ENCODE peak calls at places on chromosomes 2 and 18, in ten cellular contexts. I, R, L, V, H, S, Y, A, M and E are unnamed samples.

GRCh38 chr2:148867079-148867769 is 7.8 kb upstream of the KIF5C start:
- DNase-seq in I (no peak), R (no peak), L (no peak), V (no peak), H (no peak), S (no peak), Y (no peak), A (no peak), M (no peak), E (no peak)

GRCh38 chr18:60024345-60024744 is 124.5 kb downstream of the PMAIP1 start:
- DNase-seq in I (no peak), R (no peak), L (no peak), V (no peak), H (no peak), S (no peak), Y (no peak), A (no peak), M (no peak), E (no peak)

GRCh38 chr2:174340400-174341300 is 5.9 kb downstream of the SP9 start:
- DNase-seq in I (no peak), R (no peak), L (no peak), V (no peak), H (peak; percentile 78), S (peak; percentile 85), Y (no peak), A (no peak), M (no peak), E (peak; percentile 22)

GRCh38 chr2:19847486-19847885 is 54.3 kb downstream of the TTC32 start:
- DNase-seq in I (no peak), R (no peak), L (no peak), V (no peak), H (no peak), S (peak; percentile 69), Y (no peak), A (no peak), M (no peak), E (no peak)

GRCh38 chr2:232242316-232242715 is 136.2 kb upstream of the ALPP start:
- DNase-seq in I (no peak), R (no peak), L (no peak), V (no peak), H (no peak), S (no peak), Y (no peak), A (no peak), M (no peak), E (no peak)

GRCh38 chr2:176328149-176328548 is 58.9 kb downstream of the MTX2 start:
- DNase-seq in I (no peak), R (no peak), L (no peak), V (no peak), H (no peak), S (no peak), Y (no peak), A (no peak), M (no peak), E (no peak)

GRCh38 chr2:142310530-142310929 is 179.7 kb upstream of the LRP1B start:
- DNase-seq in I (no peak), R (no peak), L (no peak), V (no peak), H (no peak), S (no peak), Y (no peak), A (no peak), M (no peak), E (no peak)

GRCh38 chr2:181743723-181744031 is 63.4 kb upstream of the NEUROD1 start:
- DNase-seq in I (no peak), R (no peak), L (no peak), V (no peak), H (no peak), S (no peak), Y (no peak), A (no peak), M (peak; percentile 30), E (no peak)

GRCh38 chr2:54457326-54458023 is 1.3 kb downstream of the SPTBN1 start:
- DNase-seq in I (peak; percentile 39), R (no peak), L (peak; percentile 34), V (peak; percentile 39), H (peak; percentile 81), S (no peak), Y (peak; percentile 10), A (peak; percentile 57), M (peak; percentile 41), E (no peak)

GRCh38 chr18:72456802-72457201 is 87.3 kb downstream of the CBLN2 start:
- DNase-seq in I (no peak), R (no peak), L (no peak), V (no peak), H (no peak), S (no peak), Y (no peak), A (no peak), M (peak; percentile 52), E (no peak)

GRCh38 chr2:72139471-72139870 is 8.2 kb downstream of the CYP26B1 start:
- DNase-seq in I (no peak), R (no peak), L (no peak), V (no peak), H (peak; percentile 66), S (peak; percentile 82), Y (no peak), A (no peak), M (no peak), E (no peak)

GRCh38 chr2:119223521-119224390 is at the start of gene STEAP3:
- DNase-seq in I (peak; percentile 93), R (peak; percentile 43), L (peak; percentile 89), V (peak; percentile 69), H (peak; percentile 92), S (peak; percentile 92), Y (peak; percentile 92), A (peak; percentile 90), M (peak; percentile 41), E (peak; percentile 94)

GRCh38 chr2:172084484-172084733 is 898 bp upstream of the DLX1 start:
- DNase-seq in I (no peak), R (no peak), L (no peak), V (no peak), H (no peak), S (no peak), Y (no peak), A (no peak), M (no peak), E (no peak)
- TF ChIP-seq POLR2A in I (no peak), R (no peak), L (peak; percentile 55), V (no peak), H (no peak), S (no peak), Y (no peak), A (no peak), M (no peak), E (no peak)

GRCh38 chr18:58669731-58670379 is 1.4 kb upstream of the MALT1 start:
- DNase-seq in I (no peak), R (no peak), L (peak; percentile 25), V (peak; percentile 54), H (no peak), S (no peak), Y (no peak), A (no peak), M (peak; percentile 12), E (peak; percentile 14)

GRCh38 chr18:58671941-58672565 is 788 bp downstream of the MALT1 start:
- DNase-seq in I (peak; percentile 52), R (peak; percentile 58), L (no peak), V (peak; percentile 31), H (no peak), S (no peak), Y (no peak), A (peak; percentile 45), M (peak; percentile 21), E (peak; percentile 69)

GRCh38 chr18:58671122-58671940 is at the start of gene MALT1:
- DNase-seq in I (peak; percentile 96), R (peak; percentile 94), L (peak; percentile 48), V (peak; percentile 55), H (peak; percentile 99), S (peak; percentile 99), Y (peak; percentile 93), A (peak; percentile 94), M (peak; percentile 85), E (peak; percentile 93)

GRCh38 chr18:58668897-58669296 is 2.4 kb upstream of the MALT1 start:
- DNase-seq in I (no peak), R (no peak), L (no peak), V (no peak), H (no peak), S (no peak), Y (no peak), A (no peak), M (peak; percentile 35), E (no peak)

DNA sequence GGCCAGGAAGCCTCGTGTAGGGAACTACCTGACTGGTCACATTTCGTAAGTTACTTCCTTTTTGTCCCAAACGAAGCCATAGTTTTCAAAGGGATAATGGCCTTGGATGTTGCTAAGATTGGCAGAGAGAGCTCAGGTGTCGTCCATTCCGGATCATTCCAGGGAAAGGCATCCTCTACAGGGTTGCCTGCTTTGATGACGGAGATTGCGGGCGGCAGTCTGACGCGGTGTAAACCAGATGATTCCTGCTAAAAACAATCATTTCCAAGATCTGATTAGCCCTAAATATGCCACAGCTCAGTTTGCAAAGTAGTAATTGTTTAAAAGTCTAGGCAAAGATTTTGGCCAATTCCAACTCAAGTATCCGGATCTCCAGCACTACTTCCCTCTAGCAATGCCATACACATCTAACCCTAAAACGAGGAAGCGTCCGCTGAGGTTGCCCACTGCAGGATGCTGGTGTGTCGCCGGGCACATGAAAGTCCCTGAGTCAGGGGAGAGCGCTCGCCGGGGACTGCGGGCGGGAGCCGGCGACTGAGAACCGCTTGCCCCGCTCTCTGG is 624 bp upstream of the MALT1 start:
- DNase-seq in I (no peak), R (no peak), L (peak; percentile 13), V (no peak), H (peak; percentile 70), S (no peak), Y (no peak), A (no peak), M (no peak), E (no peak)
- TF ChIP-seq POLR2A in I (no peak), R (no peak), L (peak; percentile 35), V (no peak), H (no peak), S (no peak), Y (no peak), A (no peak), M (no peak), E (no peak)

GRCh38 chr18:48952287-48953095 is 1.7 kb upstream of the SMAD7 start:
- DNase-seq in I (peak; percentile 77), R (peak; percentile 68), L (peak; percentile 61), V (no peak), H (peak; percentile 91), S (peak; percentile 97), Y (peak; percentile 86), A (peak; percentile 90), M (peak; percentile 78), E (peak; percentile 29)
- TF ChIP-seq POLR2A in I (no peak), R (peak; percentile 69), L (no peak), V (peak; percentile 37), H (no peak), S (no peak), Y (peak; percentile 83), A (peak; percentile 48), M (peak; percentile 19), E (no peak)

DNA sequence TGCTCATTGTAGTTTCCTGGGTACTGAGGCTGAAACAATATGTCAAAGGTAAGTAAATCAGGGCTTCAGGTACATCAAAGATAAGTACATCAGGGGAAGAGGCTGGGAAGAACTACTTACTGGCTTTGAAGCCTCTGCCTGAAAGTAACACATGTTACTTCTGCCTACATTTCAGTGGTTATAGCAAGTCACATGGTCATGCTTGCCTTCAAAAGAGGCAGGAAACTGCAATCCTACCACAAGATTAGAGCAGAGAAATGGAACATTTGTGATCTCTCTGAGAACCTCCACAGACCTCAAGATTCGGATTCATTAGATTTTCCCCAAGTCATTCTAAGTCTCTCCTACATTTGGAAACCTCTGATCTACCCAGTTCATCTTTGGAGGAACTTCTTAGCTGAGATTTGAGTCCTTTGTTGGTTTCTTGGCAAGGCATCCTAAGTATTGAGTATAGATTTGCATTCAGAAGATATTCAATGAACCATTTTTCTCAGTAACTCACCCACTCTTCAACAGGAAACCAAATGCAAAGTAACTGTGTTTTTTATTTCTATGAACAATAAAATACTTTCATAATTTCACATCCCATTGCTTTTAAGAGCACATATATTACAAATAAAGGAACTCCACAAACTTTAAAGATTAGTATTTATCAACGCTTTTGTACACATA is 48.5 kb upstream of the CCDC195 start:
- DNase-seq in I (no peak), R (no peak), L (no peak), V (no peak), H (no peak), S (no peak), Y (no peak), A (no peak), M (no peak), E (no peak)
- TF ChIP-seq POLR2A in I (no peak), R (no peak), L (no peak), V (no peak), H (no peak), S (no peak), Y (no peak), A (no peak), M (no peak), E (no peak)